ENCODE peak calls at places on chromosomes 12 and 14, in seven cellular contexts. N is neural progenitor cell, F is hepatocyte, S is PC-3, J is GM23248, T is HCT116, R is MM.1S. O is an unnamed sample.

GRCh38 chr12:32918890-32919791 is 22.6 kb upstream of the PKP2 start:
- DNase-seq in R (peak), N (peak), F (peak), T (no peak), S (peak), J (peak), O (peak)

GRCh38 chr14:30355431-30355913 is 203.5 kb upstream of the G2E3 start:
- DNase-seq in J (no peak), T (no peak), N (no peak), S (no peak), R (peak), F (no peak), O (no peak)

GRCh38 chr12:20369164-20370000 is 1.0 kb downstream of the PDE3A start:
- DNase-seq in S (no peak), F (peak), T (no peak), N (peak), J (peak), R (no peak), O (peak)

GRCh38 chr12:106774808-106775524 is 484 bp downstream of the RIC8B start:
- DNase-seq in J (no peak), T (no peak), N (no peak), F (peak), R (no peak), S (peak), O (no peak)

GRCh38 chr12:13197526-13198141 is 1.1 kb downstream of the EMP1 start:
- DNase-seq in N (no peak), T (no peak), S (no peak), F (no peak), J (peak), R (no peak), O (peak)

GRCh38 chr12:68445836-68446235 is 113.7 kb upstream of the MDM1 start:
- DNase-seq in R (no peak), S (no peak), J (no peak), T (no peak), F (no peak), N (no peak), O (no peak)

GRCh38 chr14:79573486-79573885 is 637.8 kb downstream of the DIO2 start:
- DNase-seq in T (no peak), R (no peak), J (no peak), N (no peak), S (no peak), F (no peak), O (no peak)

GRCh38 chr14:103802353-103802752 is 45.0 kb downstream of the PPP1R13B start:
- DNase-seq in J (no peak), S (no peak), R (no peak), F (no peak), T (no peak), N (no peak), O (no peak)

GRCh38 chr12:28527631-28528249 is 337.5 kb downstream of the CCDC91 start:
- DNase-seq in S (no peak), R (no peak), T (no peak), J (no peak), F (no peak), N (no peak), O (no peak)

GRCh38 chr12:69739287-69740191 is 879 bp downstream of the RAB3IP start:
- DNase-seq in T (peak), F (peak), S (peak), J (peak), N (peak), R (peak), O (peak)

GRCh38 chr14:103164786-103165185 is 41.5 kb downstream of the TNFAIP2 start:
- DNase-seq in N (no peak), S (no peak), T (no peak), J (no peak), F (no peak), R (no peak), O (no peak)

GRCh38 chr14:53516261-53516774 is 363.2 kb upstream of the DDHD1 start:
- DNase-seq in F (no peak), S (no peak), R (no peak), N (no peak), J (peak), T (no peak), O (no peak)

GRCh38 chr14:74503256-74503972 is 9.8 kb downstream of the ISCA2 start:
- DNase-seq in T (no peak), S (no peak), F (no peak), N (no peak), J (no peak), R (no peak), O (no peak)

GRCh38 chr14:50010752-50011151 is 105.6 kb downstream of the VCPKMT start:
- DNase-seq in J (peak), R (no peak), S (no peak), F (no peak), T (no peak), N (no peak), O (no peak)

GRCh38 chr14:51074986-51075385 is 19.9 kb downstream of the TRIM9 start:
- DNase-seq in R (no peak), J (no peak), F (no peak), T (no peak), N (no peak), S (no peak), O (no peak)

GRCh38 chr12:46722737-46723136 is 103.1 kb downstream of the SLC38A4 start:
- DNase-seq in J (peak), S (peak), T (no peak), R (no peak), N (no peak), F (no peak), O (no peak)

GRCh38 chr12:990308-990648 is 745 bp upstream of the ERC1 start:
- DNase-seq in J (peak), T (no peak), R (peak), F (peak), S (peak), N (peak), O (peak)

GRCh38 chr12:92208613-92209121 is 63.0 kb upstream of the BTG1 start:
- DNase-seq in F (peak), J (peak), S (peak), T (no peak), N (peak), R (peak), O (no peak)

GRCh38 chr12:124684971-124685688 is 117.7 kb upstream of the NCOR2 start:
- DNase-seq in T (no peak), R (no peak), N (no peak), J (peak), F (no peak), S (peak), O (no peak)

GRCh38 chr12:130552483-130552996 is 163.6 kb downstream of the RIMBP2 start:
- DNase-seq in J (peak), T (no peak), S (no peak), F (peak), N (peak), R (no peak), O (peak)

DNA sequence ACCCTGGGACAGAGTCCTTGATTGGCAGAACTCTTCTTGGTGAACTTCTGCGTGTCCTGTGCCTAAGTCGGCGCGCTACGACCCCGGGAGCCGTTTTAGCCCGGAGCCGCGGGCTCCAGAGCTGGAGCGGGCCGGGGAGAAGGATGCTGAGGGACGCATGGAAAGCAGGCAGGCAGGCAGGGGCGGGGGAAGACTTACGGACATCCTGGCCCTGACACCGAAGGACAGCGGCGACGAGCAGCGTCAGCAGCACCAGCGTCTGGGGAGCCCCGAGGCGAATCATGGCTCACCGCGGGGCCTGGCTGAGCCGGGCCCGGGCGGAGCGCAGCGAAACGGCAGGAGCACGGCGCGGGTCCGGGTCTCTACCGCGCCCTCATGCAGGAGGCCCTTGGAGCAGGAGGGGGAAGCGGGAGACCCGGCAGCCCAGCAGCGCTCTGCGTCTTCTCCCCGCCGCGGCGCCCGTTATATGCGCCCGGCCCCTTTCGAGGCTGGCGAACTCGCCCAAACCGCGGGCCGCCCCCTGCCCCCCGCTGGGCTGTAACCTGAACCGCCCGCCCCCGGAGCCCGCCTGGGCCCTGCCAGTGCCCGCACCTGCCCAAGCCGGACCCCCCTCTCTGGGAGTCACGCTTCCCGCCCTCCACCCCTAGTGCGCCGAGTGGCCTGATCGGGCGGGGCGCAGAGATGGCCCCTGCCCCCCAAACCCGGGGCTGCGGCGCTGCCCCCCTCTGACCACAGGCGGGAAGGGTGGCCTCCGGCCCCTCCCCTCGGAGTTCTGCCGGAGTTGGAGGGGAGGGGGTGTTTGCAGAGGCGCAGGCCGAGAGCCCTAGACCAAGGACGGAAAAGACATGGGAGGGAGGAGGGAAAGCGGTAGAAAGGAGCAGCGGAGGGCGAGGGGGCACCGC is at the start of gene COL2A1:
- DNase-seq in T (no peak), J (peak), F (peak), N (peak), R (no peak), S (peak), O (peak)
- TF ChIP-seq EZH2 in T (no peak), J (peak), F (no peak), N (no peak), R (no peak), S (peak), O (peak)

GRCh38 chr12:117034249-117034648 is 65.0 kb downstream of the TESC start:
- DNase-seq in F (no peak), T (no peak), N (no peak), R (no peak), J (no peak), S (no peak), O (no peak)
- H3K4me2 ChIP-seq in F (no peak), T (no peak), N (no peak), R (no peak), J (no peak), S (no peak), O (no peak)

GRCh38 chr14:88384653-88385205 is 728 bp upstream of the SPATA7 start:
- DNase-seq in S (peak), T (no peak), N (peak), R (no peak), F (no peak), J (peak), O (no peak)

GRCh38 chr14:88385212-88386101 is at the start of gene SPATA7:
- DNase-seq in F (peak), J (peak), T (peak), N (peak), R (peak), S (peak), O (peak)

GRCh38 chr14:88380405-88380804 is 5.1 kb upstream of the SPATA7 start:
- DNase-seq in R (no peak), T (no peak), J (peak), N (no peak), S (peak), F (peak), O (peak)

GRCh38 chr14:88388741-88389282 is 3.4 kb downstream of the SPATA7 start:
- DNase-seq in T (no peak), N (no peak), R (no peak), J (no peak), F (no peak), S (peak), O (no peak)

GRCh38 chr14:88386395-88386794 is 938 bp downstream of the SPATA7 start:
- DNase-seq in F (no peak), J (peak), N (no peak), T (no peak), R (no peak), S (no peak), O (no peak)
- TF ChIP-seq EZH2phosphoT487 in F (no peak), J (no peak), N (no peak), T (no peak), R (no peak), S (no peak), O (no peak)

GRCh38 chr12:11170810-11171144 is 217 bp upstream of the SMIM10L1 start:
- DNase-seq in J (no peak), T (no peak), F (no peak), R (no peak), N (no peak), S (no peak), O (no peak)

GRCh38 chr12:11174022-11174421 is 3.0 kb downstream of the SMIM10L1 start:
- DNase-seq in N (no peak), F (no peak), R (no peak), T (no peak), J (peak), S (no peak), O (no peak)

GRCh38 chr12:11166300-11166699 is 4.7 kb upstream of the SMIM10L1 start:
- DNase-seq in S (no peak), T (no peak), R (no peak), F (no peak), J (no peak), N (no peak), O (no peak)

GRCh38 chr12:11171145-11171952 is at the start of gene SMIM10L1:
- DNase-seq in S (peak), T (peak), R (peak), J (peak), F (peak), N (peak), O (peak)

GRCh38 chr12:11171953-11172675 is 1.1 kb downstream of the SMIM10L1 start:
- DNase-seq in N (peak), T (no peak), R (peak), J (peak), S (no peak), F (peak), O (peak)
- TF ChIP-seq EZH2 in N (no peak), T (no peak), R (no peak), J (no peak), S (no peak), F (no peak), O (no peak)

DNA sequence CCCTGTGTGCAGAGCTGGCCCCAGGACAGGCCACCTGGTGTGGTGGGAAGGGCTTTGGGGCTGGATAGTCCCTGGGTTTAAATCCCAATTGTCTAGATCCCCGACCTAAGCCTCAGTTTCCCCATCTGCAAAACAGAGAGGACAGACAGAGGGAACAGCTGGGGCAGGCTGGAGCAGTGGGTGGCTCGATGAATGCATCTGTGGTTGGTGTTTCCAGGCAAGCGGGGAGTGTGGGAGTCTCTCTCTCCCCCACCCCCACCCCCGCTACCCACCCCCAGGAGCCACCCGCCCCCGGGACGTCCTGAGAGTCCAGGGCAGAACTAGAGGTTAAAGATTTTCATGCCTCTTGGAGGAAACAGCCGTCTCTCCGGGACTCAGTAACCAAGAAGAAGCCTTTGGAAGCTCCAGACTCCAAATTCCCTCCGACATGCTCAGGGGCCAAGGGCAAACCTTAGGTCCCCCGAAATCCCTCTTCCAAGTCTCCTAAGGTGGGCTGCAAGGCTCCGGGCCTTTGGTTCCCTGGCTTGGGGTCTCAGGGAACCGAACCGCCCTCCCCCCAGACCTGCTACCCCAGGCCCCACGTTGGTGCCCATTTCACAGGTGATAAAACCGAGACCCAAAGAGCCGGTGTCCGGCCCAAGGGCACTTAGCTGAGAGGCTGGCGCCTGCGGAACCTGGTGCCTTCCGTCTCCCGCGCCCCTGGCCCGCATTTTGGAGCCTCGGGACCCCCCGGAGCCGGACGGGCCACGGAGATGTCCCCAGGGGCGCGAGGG is 478 bp downstream of the TRPV4 start:
- DNase-seq in S (no peak), J (peak), N (no peak), F (no peak), T (no peak), R (no peak), O (no peak)
- H3K4me2 ChIP-seq in S (peak), J (peak), N (peak), F (peak), T (no peak), R (no peak), O (peak)

GRCh38 chr14:25518347-25518746 is 468.4 kb upstream of the STXBP6 start:
- DNase-seq in S (no peak), R (no peak), F (no peak), N (peak), J (no peak), T (no peak), O (no peak)
- TF ChIP-seq EZH2phosphoT487 in S (no peak), R (no peak), F (no peak), N (no peak), J (no peak), T (no peak), O (no peak)

DNA sequence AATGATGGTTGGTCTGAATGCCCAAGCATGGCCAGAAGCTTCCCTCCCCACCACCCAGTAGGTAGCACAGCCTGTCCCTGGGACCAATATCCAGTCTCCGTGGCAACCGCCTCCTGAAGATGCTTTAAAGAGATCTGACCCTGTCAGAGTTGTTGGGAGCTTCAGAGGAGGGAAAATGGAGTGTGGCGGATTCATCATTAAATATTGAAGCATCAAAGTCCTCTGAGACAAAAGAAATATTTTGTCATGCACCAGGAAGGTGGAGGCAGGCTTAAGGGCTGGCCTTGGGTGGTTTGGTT is 4.8 kb upstream of the NGB start:
- DNase-seq in S (no peak), J (no peak), F (no peak), T (no peak), N (no peak), R (no peak), O (no peak)
- TF ChIP-seq EZH2 in S (no peak), J (no peak), F (no peak), T (no peak), N (no peak), R (no peak), O (no peak)

GRCh38 chr12:3558255-3558654 is 67.3 kb downstream of the PRMT8 start:
- DNase-seq in F (no peak), N (no peak), S (no peak), R (no peak), T (no peak), J (no peak), O (no peak)

GRCh38 chr12:3558854-3559253 is 67.9 kb downstream of the PRMT8 start:
- DNase-seq in R (no peak), T (no peak), F (no peak), N (no peak), J (no peak), S (no peak), O (no peak)

GRCh38 chr12:3559601-3560294 is 68.7 kb downstream of the PRMT8 start:
- DNase-seq in J (no peak), S (no peak), F (no peak), N (no peak), T (no peak), R (no peak), O (no peak)

GRCh38 chr12:3562484-3562883 is 71.5 kb downstream of the PRMT8 start:
- DNase-seq in F (no peak), S (no peak), N (no peak), J (no peak), R (no peak), T (no peak), O (no peak)

DNA sequence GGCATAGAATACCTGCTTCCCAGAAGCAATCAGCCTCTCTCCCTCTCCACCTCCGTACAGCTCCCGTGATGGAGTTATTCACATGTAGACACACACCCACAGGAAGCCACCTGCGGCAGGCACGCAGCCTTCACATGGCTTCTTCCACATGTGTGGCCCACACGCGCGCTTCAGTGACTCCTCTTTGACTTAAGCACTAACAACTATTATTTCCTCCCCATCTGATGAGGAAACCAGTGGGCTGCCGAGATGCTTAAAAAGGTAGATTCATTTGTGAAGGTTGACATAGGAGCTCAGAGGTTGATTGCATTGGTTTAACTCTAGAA is 69.3 kb downstream of the PRMT8 start:
- DNase-seq in T (no peak), F (no peak), J (no peak), S (no peak), N (no peak), R (no peak), O (no peak)
- H3K4me2 ChIP-seq in T (no peak), F (no peak), J (no peak), S (no peak), N (no peak), R (no peak), O (no peak)

GRCh38 chr12:81963026-81963425 is 203.9 kb upstream of the PPFIA2 start:
- DNase-seq in T (no peak), R (no peak), J (no peak), F (no peak), S (no peak), N (no peak), O (no peak)

GRCh38 chr12:81962126-81962856 is 203.1 kb upstream of the PPFIA2 start:
- DNase-seq in R (no peak), T (no peak), F (no peak), J (no peak), S (no peak), N (no peak), O (no peak)

DNA sequence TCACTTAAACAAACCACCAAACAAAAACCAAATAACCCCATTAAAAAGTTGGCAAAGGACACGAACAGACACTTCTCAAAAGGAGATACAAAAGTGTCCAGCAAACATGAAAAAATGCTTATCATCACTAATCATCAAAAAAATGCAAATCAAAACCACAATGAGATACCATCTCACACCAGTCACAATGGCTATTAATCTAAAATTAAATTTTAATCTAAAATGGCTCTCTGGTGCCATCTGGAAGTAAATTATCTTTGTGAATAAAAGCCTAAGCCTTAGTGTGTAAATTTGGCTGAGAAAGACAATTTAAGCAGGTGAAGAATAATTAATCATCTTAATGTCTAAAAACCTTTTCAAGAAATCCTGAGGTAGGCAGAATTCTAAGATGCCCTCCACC is 204.5 kb upstream of the PPFIA2 start:
- DNase-seq in S (no peak), N (no peak), J (no peak), T (no peak), F (no peak), R (no peak), O (no peak)
- TF ChIP-seq EZH2phosphoT487 in S (no peak), N (no peak), J (no peak), T (no peak), F (no peak), R (no peak), O (no peak)

O was measured in GM23338.